ENCODE peak calls at places on chromosomes 1 and 21, in four cellular contexts. Q is adrenal gland, D is IMR-90, J is colonic mucosa. W is an unnamed sample.

GRCh38 chr1:19682257-19682656 is 17.6 kb downstream of the HTR6 start:
- DNase-seq in Q (no peak), D (peak), J (no peak), W (no peak)

GRCh38 chr1:91583326-91583755 is 82.7 kb downstream of the CDC7 start:
- DNase-seq in Q (no peak), D (peak), J (no peak), W (no peak)

GRCh38 chr1:39670689-39671088 is 1.2 kb downstream of the NT5C1A start:
- DNase-seq in Q (no peak), D (no peak), J (no peak), W (no peak)

GRCh38 chr1:50841791-50842387 is 118.2 kb downstream of the FAF1 start:
- DNase-seq in Q (no peak), D (peak), J (no peak), W (no peak)

GRCh38 chr21:39105341-39105765 is 77.9 kb downstream of the PSMG1 start:
- DNase-seq in Q (no peak), D (peak), J (no peak), W (no peak)

GRCh38 chr1:150186789-150187559 is 37.3 kb downstream of the PLEKHO1 start:
- DNase-seq in Q (no peak), D (peak), J (no peak), W (no peak)

GRCh38 chr1:15851251-15852035 is 3.9 kb downstream of the SPEN start:
- DNase-seq in Q (no peak), D (no peak), J (no peak), W (no peak)

GRCh38 chr1:226217273-226217672 is 6.2 kb upstream of the MIXL1 start:
- DNase-seq in Q (no peak), D (peak), J (no peak), W (no peak)

GRCh38 chr1:50348449-50349241 is 74.6 kb downstream of the DMRTA2 start:
- DNase-seq in Q (peak), D (peak), J (peak), W (no peak)

GRCh38 chr1:59570524-59570923 is 244.2 kb upstream of the HOOK1 start:
- DNase-seq in Q (no peak), D (peak), J (no peak), W (no peak)

GRCh38 chr1:25006770-25007169 is 76.7 kb upstream of the RUNX3 start:
- DNase-seq in Q (peak), D (peak), J (no peak), W (no peak)

GRCh38 chr21:46322351-46323226 is 1.1 kb downstream of the C21orf58 start:
- DNase-seq in Q (no peak), D (peak), J (peak), W (peak)

GRCh38 chr1:15033264-15033663 is 120.3 kb upstream of the TMEM51 start:
- DNase-seq in Q (no peak), D (peak), J (no peak), W (no peak)

GRCh38 chr1:226708342-226708780 is 30.7 kb downstream of the ITPKB start:
- DNase-seq in Q (no peak), D (peak), J (no peak), W (peak)

GRCh38 chr1:22127248-22127647 is 15.6 kb downstream of the WNT4 start:
- DNase-seq in Q (no peak), D (no peak), J (no peak), W (no peak)

GRCh38 chr1:242454262-242455051 is 70.0 kb downstream of the PLD5 start:
- DNase-seq in Q (no peak), D (peak), J (no peak), W (no peak)

GRCh38 chr1:215417122-215417521 is 150.0 kb upstream of the KCTD3 start:
- DNase-seq in Q (no peak), D (peak), J (no peak), W (no peak)

GRCh38 chr1:37602750-37603694 is 7.3 kb upstream of the GNL2 start:
- DNase-seq in Q (peak), D (peak), J (no peak), W (no peak)

GRCh38 chr1:99110140-99111041 is 105.7 kb upstream of the PLPPR5 start:
- DNase-seq in Q (no peak), D (no peak), J (no peak), W (no peak)

GRCh38 chr1:162877412-162877811 is 16.4 kb upstream of the CCDC190 start:
- DNase-seq in Q (no peak), D (no peak), J (no peak), W (no peak)

GRCh38 chr1:34759472-34760357 is at the start of gene GJB4:
- DNase-seq in Q (no peak), D (no peak), J (peak), W (no peak)

GRCh38 chr1:173580081-173580480 is 22.8 kb downstream of the SLC9C2 start:
- DNase-seq in Q (no peak), D (no peak), J (no peak), W (no peak)

DNA sequence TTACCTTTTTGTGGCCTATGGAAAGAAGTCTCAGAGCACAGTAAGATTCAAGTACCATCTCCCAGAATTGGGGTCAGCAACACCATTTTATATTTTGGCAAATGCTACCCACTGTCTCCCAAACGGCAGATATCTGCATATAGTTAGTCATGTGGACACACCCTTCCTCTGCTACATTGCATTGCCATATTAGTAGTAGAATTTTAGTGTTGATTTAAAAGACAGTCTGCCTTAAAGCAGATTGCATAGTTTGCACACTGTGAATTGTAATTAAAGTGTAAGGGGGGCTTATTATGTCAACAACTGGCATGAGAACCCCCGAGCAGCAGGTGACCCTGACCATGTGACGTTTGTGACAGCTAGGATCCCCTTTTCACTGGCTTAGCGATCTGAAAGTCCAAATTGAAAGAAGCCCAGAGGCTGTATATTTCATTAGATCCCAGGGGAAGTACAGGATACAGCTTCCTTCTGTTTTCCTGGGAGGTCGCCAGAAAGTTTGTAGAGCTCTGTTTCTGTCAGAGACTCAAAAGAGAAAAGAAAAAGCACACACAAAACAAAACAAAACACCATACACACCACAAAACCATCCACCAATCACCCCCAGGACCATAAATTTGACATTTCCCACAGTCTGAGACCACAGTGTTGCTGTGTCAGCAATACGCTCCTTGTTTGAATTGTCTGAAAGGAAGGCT is 172.4 kb downstream of the NFIA start:
- DNase-seq in Q (peak), D (peak), J (peak), W (no peak)
- H3K4me3 ChIP-seq in Q (no peak), D (peak), J (no peak), W (peak)

GRCh38 chr1:230629511-230629910 is 12.8 kb upstream of the COG2 start:
- DNase-seq in Q (no peak), D (no peak), J (no peak), W (no peak)
- TF ChIP-seq CTCF in Q (no peak), D (no peak), J (no peak), W (no peak)

GRCh38 chr1:223129229-223129851 is 13.7 kb downstream of the TLR5 start:
- DNase-seq in Q (peak), D (peak), J (peak), W (peak)
- H3K4me3 ChIP-seq in Q (no peak), D (peak), J (no peak), W (no peak)

DNA sequence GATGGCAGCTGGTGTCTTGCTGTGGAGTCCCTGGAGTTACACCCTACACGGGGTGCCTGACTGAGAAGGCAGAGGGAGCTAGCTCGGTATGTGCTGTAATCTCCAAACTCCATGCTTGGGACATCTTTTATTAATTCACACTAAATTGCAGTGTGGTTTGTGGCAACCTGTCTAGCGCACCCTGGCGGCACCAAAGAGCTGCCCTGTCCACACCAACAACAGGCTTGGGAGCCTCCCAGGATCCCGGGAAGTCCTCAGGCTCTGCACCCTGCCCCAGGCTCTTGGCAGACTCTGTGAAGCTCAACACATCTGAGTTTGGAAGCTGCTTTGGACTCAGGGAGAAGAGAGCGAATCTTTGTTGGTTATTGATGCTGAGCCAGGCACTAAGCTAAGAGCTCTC is 138.9 kb downstream of the IGSF21 start:
- DNase-seq in Q (no peak), D (no peak), J (no peak), W (no peak)
- TF ChIP-seq CTCF in Q (no peak), D (no peak), J (no peak), W (no peak)

DNA sequence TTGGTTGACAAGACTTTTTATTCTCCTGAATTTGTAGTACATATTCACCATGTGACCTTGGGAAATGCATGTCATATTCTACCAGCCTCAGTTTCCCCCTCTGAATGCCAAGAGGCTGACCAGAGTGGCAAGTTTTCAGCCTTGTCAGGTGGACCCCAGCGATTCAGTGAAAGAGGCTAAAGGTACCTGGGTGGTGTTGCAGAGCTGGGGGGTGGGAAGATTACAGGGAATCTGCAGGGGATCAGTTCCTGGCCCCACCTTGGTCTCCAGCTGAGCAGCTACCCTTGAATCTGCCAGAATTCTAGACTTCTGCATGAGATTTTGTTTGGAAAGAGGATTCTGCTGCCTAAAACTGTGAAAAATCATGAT is 27.9 kb upstream of the KCNA2 start:
- DNase-seq in Q (no peak), D (no peak), J (no peak), W (no peak)
- H3K4me3 ChIP-seq in Q (no peak), D (no peak), J (no peak), W (no peak)

DNA sequence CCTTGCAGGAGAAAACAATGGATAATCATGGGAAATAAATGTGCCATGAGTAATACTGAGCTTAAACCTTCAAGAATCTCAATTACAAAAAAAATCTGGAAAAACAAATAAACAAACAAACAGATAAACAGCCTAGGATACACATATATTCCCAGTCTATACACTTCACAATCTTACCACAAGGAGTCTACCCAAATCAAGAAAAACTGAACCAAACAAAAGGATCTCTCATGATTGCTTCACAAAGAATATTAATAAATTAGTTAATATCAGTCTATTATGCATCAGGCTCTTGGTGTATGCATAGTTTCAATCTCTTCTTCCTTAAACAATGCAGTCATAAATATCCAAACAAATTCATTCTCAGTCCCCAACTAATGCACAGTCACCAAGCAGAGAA is 3.2 kb upstream of the ESRRG start:
- DNase-seq in Q (no peak), D (no peak), J (no peak), W (no peak)
- TF ChIP-seq CTCF in Q (no peak), D (no peak), J (no peak), W (no peak)

GRCh38 chr1:9903801-9904527 is 6.1 kb downstream of the CTNNBIP1 start:
- DNase-seq in Q (no peak), D (no peak), J (no peak), W (no peak)

GRCh38 chr1:9904571-9904970 is 5.5 kb downstream of the CTNNBIP1 start:
- DNase-seq in Q (no peak), D (peak), J (no peak), W (no peak)

GRCh38 chr1:9902060-9902452 is 8.0 kb downstream of the CTNNBIP1 start:
- DNase-seq in Q (no peak), D (no peak), J (no peak), W (no peak)

GRCh38 chr1:9901148-9902059 is 8.7 kb downstream of the CTNNBIP1 start:
- DNase-seq in Q (no peak), D (no peak), J (peak), W (no peak)

GRCh38 chr1:9900142-9901043 is 9.7 kb downstream of the CTNNBIP1 start:
- DNase-seq in Q (peak), D (no peak), J (peak), W (no peak)
- H3K4me3 ChIP-seq in Q (no peak), D (no peak), J (no peak), W (no peak)

GRCh38 chr21:36544545-36544944 is 64.6 kb upstream of the CLDN14 start:
- DNase-seq in Q (no peak), D (no peak), J (no peak), W (peak)

GRCh38 chr21:36543924-36544323 is 64.0 kb upstream of the CLDN14 start:
- DNase-seq in Q (no peak), D (no peak), J (no peak), W (no peak)

GRCh38 chr21:36540700-36541099 is 60.8 kb upstream of the CLDN14 start:
- DNase-seq in Q (no peak), D (no peak), J (no peak), W (no peak)

GRCh38 chr21:36541721-36542139 is 61.8 kb upstream of the CLDN14 start:
- DNase-seq in Q (no peak), D (no peak), J (no peak), W (no peak)

GRCh38 chr21:36542312-36543101 is 62.6 kb upstream of the CLDN14 start:
- DNase-seq in Q (no peak), D (no peak), J (no peak), W (no peak)
- TF ChIP-seq CTCF in Q (no peak), D (no peak), J (no peak), W (no peak)